ENCODE peak calls at places on chromosomes 6 and 20, in six cellular contexts. One of them, this sample, is unnamed. For H3K9me2, the result is how much of the 10 kb centered on the place peaks cover.

GRCh38 chr6:148747493-148748160 is 797 bp downstream of the UST start:
- DNase-seq in GM23338: peak
- DNase-seq in PC-9: no peak
- DNase-seq in OCI-LY7: peak
- DNase-seq in PC-3: peak
- DNase-seq in hepatocyte: peak
- DNase-seq in this sample: peak

GRCh38 chr20:51446656-51447055 is 95.9 kb downstream of the NFATC2 start:
- DNase-seq in PC-9: peak
- DNase-seq in GM23338: no peak
- DNase-seq in PC-3: peak
- DNase-seq in OCI-LY7: no peak
- DNase-seq in hepatocyte: peak
- DNase-seq in this sample: peak

GRCh38 chr6:18260448-18261106 is 3.8 kb downstream of the DEK start:
- DNase-seq in OCI-LY7: peak
- DNase-seq in hepatocyte: no peak
- DNase-seq in GM23338: no peak
- DNase-seq in PC-3: peak
- DNase-seq in PC-9: peak
- DNase-seq in this sample: peak

GRCh38 chr20:40797425-40797824 is 108.4 kb upstream of the MAFB start:
- DNase-seq in PC-9: no peak
- DNase-seq in GM23338: peak
- DNase-seq in PC-3: peak
- DNase-seq in hepatocyte: peak
- DNase-seq in OCI-LY7: peak
- DNase-seq in this sample: peak

GRCh38 chr20:11338506-11339306 is 579.0 kb upstream of the BTBD3 start:
- DNase-seq in GM23338: no peak
- DNase-seq in OCI-LY7: no peak
- DNase-seq in PC-9: no peak
- DNase-seq in hepatocyte: peak
- DNase-seq in PC-3: no peak
- DNase-seq in this sample: peak

GRCh38 chr20:43821795-43822194 is 92.9 kb upstream of the TOX2 start:
- DNase-seq in OCI-LY7: no peak
- DNase-seq in PC-9: no peak
- DNase-seq in hepatocyte: no peak
- DNase-seq in GM23338: no peak
- DNase-seq in PC-3: no peak
- DNase-seq in this sample: no peak

GRCh38 chr20:43658068-43658722 is 8.7 kb upstream of the MYBL2 start:
- DNase-seq in GM23338: peak
- DNase-seq in PC-3: peak
- DNase-seq in PC-9: peak
- DNase-seq in OCI-LY7: no peak
- DNase-seq in hepatocyte: peak
- DNase-seq in this sample: peak

GRCh38 chr6:128739112-128739511 is 143.8 kb upstream of the LAMA2 start:
- DNase-seq in PC-3: peak
- DNase-seq in hepatocyte: no peak
- DNase-seq in PC-9: peak
- DNase-seq in GM23338: no peak
- DNase-seq in OCI-LY7: no peak
- DNase-seq in this sample: no peak

GRCh38 chr20:63861365-63861934 is at the start of gene ABHD16B:
- DNase-seq in OCI-LY7: no peak
- DNase-seq in PC-9: no peak
- DNase-seq in hepatocyte: no peak
- DNase-seq in GM23338: no peak
- DNase-seq in PC-3: no peak
- DNase-seq in this sample: no peak

GRCh38 chr6:165109011-165109410 is 200.4 kb downstream of the C6orf118 start:
- DNase-seq in GM23338: no peak
- DNase-seq in PC-9: no peak
- DNase-seq in PC-3: no peak
- DNase-seq in hepatocyte: no peak
- DNase-seq in OCI-LY7: no peak
- DNase-seq in this sample: no peak

GRCh38 chr6:72619883-72620696 is 1.8 kb upstream of the KCNQ5 start:
- DNase-seq in hepatocyte: peak
- DNase-seq in OCI-LY7: peak
- DNase-seq in GM23338: peak
- DNase-seq in PC-9: no peak
- DNase-seq in PC-3: no peak
- DNase-seq in this sample: peak

DNA sequence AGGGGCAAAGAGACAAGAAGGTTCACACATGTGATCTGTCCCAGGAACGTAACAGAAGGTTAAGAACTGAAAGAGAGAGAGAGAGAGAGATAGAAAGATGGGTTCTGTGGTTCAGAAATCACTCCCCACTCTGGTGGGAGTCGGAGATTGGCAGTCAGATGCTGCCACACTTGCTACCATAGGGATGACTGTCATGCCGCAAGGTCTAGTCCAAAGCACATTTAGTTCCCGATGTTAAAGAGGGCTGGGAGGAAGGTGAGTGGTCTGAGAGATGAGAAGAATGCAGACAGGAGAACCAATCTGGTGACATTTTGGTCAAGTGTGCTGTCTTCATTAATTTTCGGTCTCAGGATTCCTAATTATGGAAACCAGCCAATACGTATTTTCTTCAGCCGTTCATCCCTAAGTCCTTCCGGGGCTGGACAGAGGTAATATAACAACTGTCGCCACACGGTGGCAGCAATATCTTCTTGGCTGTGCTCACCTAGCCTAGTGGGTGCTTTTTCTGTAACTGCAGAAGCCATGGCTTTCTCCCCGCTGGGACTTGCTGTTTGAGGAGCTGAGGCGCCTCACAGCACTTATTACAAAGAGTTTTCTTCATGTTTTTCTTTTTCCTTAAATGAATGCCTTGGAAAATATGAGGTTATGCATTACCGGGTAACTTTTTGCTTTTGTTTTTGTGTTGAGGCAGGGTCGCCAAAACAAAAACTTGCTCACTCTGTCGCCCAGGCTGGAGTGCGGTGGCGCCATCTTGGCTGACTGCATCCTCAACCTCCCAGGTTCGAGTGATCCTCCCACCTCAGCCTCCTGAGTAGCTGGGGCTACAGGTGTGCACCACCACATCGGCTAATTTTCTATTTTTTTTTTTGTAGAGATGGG is 46.0 kb downstream of the SLC35D3 start:
- DNase-seq in PC-9: peak
- DNase-seq in OCI-LY7: peak
- DNase-seq in PC-3: peak
- DNase-seq in GM23338: peak
- DNase-seq in hepatocyte: peak
- DNase-seq in this sample: peak
- H3K4me3 ChIP-seq in PC-9: no peak
- H3K4me3 ChIP-seq in OCI-LY7: peak
- H3K4me3 ChIP-seq in PC-3: no peak
- H3K4me3 ChIP-seq in GM23338: no peak
- H3K4me3 ChIP-seq in hepatocyte: no peak
- H3K4me3 ChIP-seq in this sample: no peak

DNA sequence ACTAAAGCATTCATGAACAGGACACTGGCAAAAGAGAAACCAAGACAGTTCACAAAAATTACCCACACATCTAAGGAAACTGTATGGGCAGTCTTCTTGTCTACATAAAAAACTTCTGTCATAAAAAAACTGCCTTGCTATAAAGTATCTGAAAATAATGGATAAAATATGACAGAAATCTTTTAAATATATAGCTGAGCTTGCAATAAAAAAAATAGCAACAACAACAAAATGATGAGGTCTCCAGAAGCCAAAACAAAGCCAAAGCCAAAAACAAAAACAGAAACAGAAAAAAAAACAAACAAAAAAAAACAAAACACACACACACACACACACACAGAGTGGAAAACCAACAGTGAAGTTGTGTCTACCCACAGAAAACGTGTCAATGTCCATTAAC is 14.8 kb downstream of the LY86 start:
- DNase-seq in hepatocyte: no peak
- DNase-seq in PC-3: no peak
- DNase-seq in GM23338: no peak
- DNase-seq in PC-9: no peak
- DNase-seq in OCI-LY7: no peak
- DNase-seq in this sample: no peak
- H3K9me2 ChIP-seq in hepatocyte: under half
- H3K9me2 ChIP-seq in PC-3: under half
- H3K9me2 ChIP-seq in GM23338: under half
- H3K9me2 ChIP-seq in PC-9: under half
- H3K9me2 ChIP-seq in OCI-LY7: under half
- H3K9me2 ChIP-seq in this sample: under half

GRCh38 chr20:25249198-25249931 is 1.5 kb downstream of the PYGB start:
- DNase-seq in PC-3: peak
- DNase-seq in GM23338: no peak
- DNase-seq in OCI-LY7: peak
- DNase-seq in PC-9: peak
- DNase-seq in hepatocyte: peak
- DNase-seq in this sample: peak
- H3K4me3 ChIP-seq in PC-3: peak
- H3K4me3 ChIP-seq in GM23338: peak
- H3K4me3 ChIP-seq in OCI-LY7: peak
- H3K4me3 ChIP-seq in PC-9: peak
- H3K4me3 ChIP-seq in hepatocyte: peak
- H3K4me3 ChIP-seq in this sample: peak

DNA sequence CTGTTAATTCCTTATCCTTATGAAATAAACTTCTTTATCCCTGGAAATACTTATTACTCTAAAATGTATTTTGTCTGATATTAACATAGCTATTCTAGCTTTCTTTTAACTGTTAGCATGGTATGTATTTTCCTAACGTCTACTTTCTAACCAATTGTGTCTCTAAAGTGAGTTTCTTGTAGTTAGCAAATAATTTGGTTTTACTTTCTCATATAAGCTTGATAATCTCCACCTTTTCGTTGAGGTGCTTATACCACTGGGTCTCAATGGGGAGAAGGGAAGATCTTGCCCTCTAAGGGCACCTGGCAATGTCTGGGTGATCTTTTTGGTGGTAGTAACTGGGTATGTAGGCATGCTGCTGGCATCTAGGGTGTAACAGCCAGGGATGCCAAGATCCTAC is 25.7 kb downstream of the ZNF334 start:
- DNase-seq in GM23338: no peak
- DNase-seq in PC-3: no peak
- DNase-seq in PC-9: no peak
- DNase-seq in OCI-LY7: no peak
- DNase-seq in hepatocyte: no peak
- DNase-seq in this sample: no peak
- H3K9me2 ChIP-seq in GM23338: under half
- H3K9me2 ChIP-seq in PC-3: under half
- H3K9me2 ChIP-seq in PC-9: under half
- H3K9me2 ChIP-seq in OCI-LY7: under half
- H3K9me2 ChIP-seq in hepatocyte: under half
- H3K9me2 ChIP-seq in this sample: under half

DNA sequence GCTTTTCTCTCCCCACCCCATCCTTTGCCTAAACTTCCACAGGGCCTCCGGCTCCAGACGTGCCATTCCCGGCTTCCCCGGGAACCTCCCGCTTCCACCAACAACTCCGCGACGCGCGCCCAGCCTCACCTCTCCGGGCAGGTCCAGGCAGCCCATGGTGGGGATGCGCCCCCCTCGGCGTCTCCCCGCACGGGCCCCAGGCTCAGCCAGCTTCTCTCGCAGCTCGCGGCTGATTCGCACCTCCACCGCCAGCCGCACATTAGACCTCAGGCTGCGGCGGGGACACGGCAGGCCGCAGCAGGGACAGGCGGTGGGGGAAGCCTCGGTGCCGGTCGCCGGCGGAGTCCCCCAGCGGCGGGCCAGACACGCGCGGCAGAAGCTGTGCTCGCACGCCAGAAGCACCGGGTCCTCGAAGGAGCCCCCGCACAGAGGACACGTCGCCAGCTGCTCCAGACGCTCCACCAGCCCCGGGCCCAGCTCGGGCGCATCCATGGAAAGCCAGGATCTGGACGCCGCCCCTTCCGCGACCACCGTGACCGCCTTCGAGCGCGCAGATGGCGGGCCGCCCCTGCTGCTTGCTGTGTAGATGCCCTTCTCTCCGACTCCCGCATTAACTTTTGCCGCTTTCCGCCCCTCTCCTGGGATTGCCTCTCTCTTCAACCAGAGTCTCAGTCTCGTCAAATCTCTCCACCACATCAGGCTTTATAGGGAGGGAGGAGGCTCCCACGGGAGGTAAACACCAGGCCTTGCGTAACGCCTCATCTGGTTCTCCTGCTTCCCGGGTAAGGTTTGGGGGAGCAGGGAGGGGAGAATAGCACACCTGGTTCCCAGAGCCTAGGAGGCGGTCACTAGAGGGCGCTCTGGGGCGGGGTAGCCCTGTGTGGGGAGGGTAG is at the start of gene RNF39:
- DNase-seq in PC-9: no peak
- DNase-seq in hepatocyte: peak
- DNase-seq in GM23338: peak
- DNase-seq in OCI-LY7: no peak
- DNase-seq in PC-3: peak
- DNase-seq in this sample: peak
- H3K4me3 ChIP-seq in PC-9: peak
- H3K4me3 ChIP-seq in hepatocyte: peak
- H3K4me3 ChIP-seq in GM23338: peak
- H3K4me3 ChIP-seq in OCI-LY7: no peak
- H3K4me3 ChIP-seq in PC-3: peak
- H3K4me3 ChIP-seq in this sample: peak

DNA sequence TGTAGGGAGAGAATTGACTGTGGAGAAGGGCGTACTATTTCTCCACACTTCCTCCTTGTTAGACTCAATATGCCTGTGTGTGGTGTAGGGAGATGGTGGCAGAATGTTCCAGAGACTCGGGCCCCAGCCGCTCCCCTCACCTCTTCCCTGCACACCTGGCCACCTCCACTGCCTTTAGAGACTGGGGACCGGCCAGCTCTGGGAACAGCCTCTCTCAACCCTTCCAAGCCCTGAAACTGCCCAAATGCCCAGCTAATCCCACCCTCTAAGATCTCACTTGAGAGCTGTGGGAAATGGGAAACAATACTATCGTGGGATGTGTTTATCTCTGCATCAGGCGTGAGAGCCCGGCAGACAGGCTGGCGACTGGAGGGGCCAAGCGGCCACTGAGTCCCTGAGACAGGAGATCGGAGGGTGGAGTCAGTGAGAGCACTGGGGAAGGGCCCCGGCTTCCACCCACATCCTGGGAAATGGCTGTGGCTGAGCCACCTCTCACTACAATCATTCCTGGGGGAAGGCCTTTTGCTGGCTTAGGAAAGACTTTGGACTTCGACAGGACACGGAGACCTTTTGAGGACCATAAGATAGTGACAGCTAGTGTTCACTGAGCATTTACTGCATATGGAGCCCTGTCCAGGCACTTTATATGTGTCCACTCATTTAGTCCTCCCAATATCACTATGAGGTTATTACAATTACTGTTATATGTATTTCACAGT is 31.0 kb upstream of the MRPS18A start:
- DNase-seq in PC-9: no peak
- DNase-seq in PC-3: no peak
- DNase-seq in hepatocyte: peak
- DNase-seq in GM23338: no peak
- DNase-seq in OCI-LY7: no peak
- DNase-seq in this sample: no peak
- H3K9me2 ChIP-seq in PC-9: under half
- H3K9me2 ChIP-seq in PC-3: under half
- H3K9me2 ChIP-seq in hepatocyte: under half
- H3K9me2 ChIP-seq in GM23338: under half
- H3K9me2 ChIP-seq in OCI-LY7: under half
- H3K9me2 ChIP-seq in this sample: under half